ENCODE peak calls at places on chromosomes 11 and 22, in eight cellular contexts. C is skeletal muscle cell; F is HCT116; E is OCI-LY7; I is endothelial cell of umbilical vein; X is neural progenitor cell; P is mammary epithelial cell; T is CD4-positive, alpha-beta memory T cell. Y is an unnamed sample.

GRCh38 chr11:65911682-65912568 is 6.9 kb downstream of the C11orf68 start:
- DNase-seq in C (no peak), F (peak), E (no peak), I (peak), X (peak), P (peak), T (no peak), Y (no peak)

GRCh38 chr11:8082391-8083087 is 1.5 kb downstream of the TUB start:
- DNase-seq in C (no peak), F (no peak), E (no peak), I (no peak), X (peak), P (no peak), T (no peak), Y (no peak)

GRCh38 chr11:103907548-103908455 is 128.6 kb upstream of the DDI1 start:
- DNase-seq in C (peak), F (no peak), E (peak), I (peak), X (no peak), P (peak), T (no peak), Y (peak)

GRCh38 chr22:22619765-22620414 is 24.5 kb upstream of the GGTLC2 start:
- DNase-seq in C (no peak), F (no peak), E (no peak), I (no peak), X (no peak), P (no peak), T (no peak), Y (no peak)

GRCh38 chr11:65107078-65107477 is 4.6 kb upstream of the TM7SF2 start:
- DNase-seq in C (no peak), F (no peak), E (no peak), I (no peak), X (no peak), P (no peak), T (no peak), Y (no peak)

GRCh38 chr11:6526411-6527135 is 29.5 kb downstream of the DNHD1 start:
- DNase-seq in C (no peak), F (no peak), E (no peak), I (no peak), X (no peak), P (no peak), T (no peak), Y (no peak)

GRCh38 chr11:44625759-44626523 is 60.5 kb downstream of the CD82 start:
- DNase-seq in C (no peak), F (no peak), E (no peak), I (no peak), X (no peak), P (no peak), T (no peak), Y (no peak)

GRCh38 chr11:73387594-73388021 is 11.4 kb downstream of the RELT start:
- DNase-seq in C (no peak), F (no peak), E (no peak), I (no peak), X (peak), P (no peak), T (no peak), Y (no peak)

GRCh38 chr11:17384002-17384511 is 4.4 kb downstream of the KCNJ11 start:
- DNase-seq in C (peak), F (peak), E (peak), I (peak), X (peak), P (peak), T (peak), Y (peak)

GRCh38 chr11:27673979-27674663 is 26.1 kb downstream of the BDNF start:
- DNase-seq in C (no peak), F (no peak), E (no peak), I (no peak), X (no peak), P (peak), T (no peak), Y (no peak)

GRCh38 chr11:68090706-68091105 is 30.5 kb downstream of the CHKA start:
- DNase-seq in C (no peak), F (no peak), E (peak), I (no peak), X (no peak), P (no peak), T (no peak), Y (peak)

GRCh38 chr11:113802621-113803020 is 23.0 kb downstream of the CLDN25 start:
- DNase-seq in C (no peak), F (no peak), E (no peak), I (no peak), X (no peak), P (no peak), T (no peak), Y (no peak)

GRCh38 chr22:42785706-42786499 is 65.2 kb upstream of the A4GALT start:
- DNase-seq in C (no peak), F (no peak), E (no peak), I (no peak), X (no peak), P (no peak), T (no peak), Y (no peak)

GRCh38 chr11:119758291-119758690 is 29.3 kb upstream of the NECTIN1 start:
- DNase-seq in C (peak), F (no peak), E (no peak), I (no peak), X (no peak), P (no peak), T (no peak), Y (no peak)

GRCh38 chr11:101180481-101180880 is 50.9 kb upstream of the PGR start:
- DNase-seq in C (no peak), F (no peak), E (no peak), I (no peak), X (peak), P (no peak), T (no peak), Y (no peak)

GRCh38 chr11:118304227-118304808 is at the start of gene CD3E:
- DNase-seq in C (no peak), F (no peak), E (peak), I (no peak), X (no peak), P (no peak), T (peak), Y (peak)

GRCh38 chr11:122439911-122440782 is 215.4 kb upstream of the UBASH3B start:
- DNase-seq in C (no peak), F (no peak), E (no peak), I (peak), X (peak), P (no peak), T (no peak), Y (no peak)

GRCh38 chr22:30351226-30351625 is 5.5 kb downstream of the SF3A1 start:
- DNase-seq in C (no peak), F (no peak), E (no peak), I (no peak), X (no peak), P (no peak), T (no peak), Y (no peak)

GRCh38 chr22:36300396-36301212 is 47.7 kb downstream of the APOL1 start:
- DNase-seq in C (no peak), F (no peak), E (no peak), I (no peak), X (no peak), P (no peak), T (no peak), Y (no peak)

GRCh38 chr11:110429614-110430266 is at the start of gene FDX1:
- DNase-seq in C (peak), F (peak), E (peak), I (peak), X (peak), P (peak), T (peak), Y (peak)

GRCh38 chr11:102287963-102288744 is 29.1 kb upstream of the BIRC3 start:
- DNase-seq in C (no peak), F (peak), E (peak), I (peak), X (peak), P (peak), T (peak), Y (peak)
- H3K4me3 ChIP-seq in C (no peak), F (no peak), E (peak), I (no peak), X (no peak), P (no peak), T (no peak), Y (no peak)

DNA sequence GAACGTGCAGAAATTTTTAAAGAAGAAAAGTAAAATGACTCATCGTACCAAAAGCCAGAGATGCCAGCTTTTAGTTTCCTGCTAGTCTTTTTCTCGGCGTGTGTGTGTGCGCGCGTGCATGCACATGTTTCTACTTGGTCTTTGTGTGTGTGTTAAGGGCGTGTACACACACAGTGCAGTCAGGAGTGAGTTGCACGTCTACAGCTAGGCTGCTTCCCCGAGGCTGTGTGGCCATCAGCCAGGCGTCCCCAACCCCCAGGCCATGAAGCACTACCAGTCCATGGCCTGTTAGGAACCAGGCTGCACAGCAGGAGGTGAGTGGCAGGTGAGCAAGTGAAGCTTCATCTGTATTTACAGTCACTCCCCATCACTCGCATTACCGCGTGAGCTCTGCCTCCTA is 36.4 kb downstream of the KCNQ1 start:
- DNase-seq in C (no peak), F (no peak), E (no peak), I (no peak), X (no peak), P (no peak), T (no peak), Y (no peak)
- H3K4me3 ChIP-seq in C (no peak), F (no peak), E (no peak), I (no peak), X (no peak), P (no peak), T (no peak), Y (no peak)

DNA sequence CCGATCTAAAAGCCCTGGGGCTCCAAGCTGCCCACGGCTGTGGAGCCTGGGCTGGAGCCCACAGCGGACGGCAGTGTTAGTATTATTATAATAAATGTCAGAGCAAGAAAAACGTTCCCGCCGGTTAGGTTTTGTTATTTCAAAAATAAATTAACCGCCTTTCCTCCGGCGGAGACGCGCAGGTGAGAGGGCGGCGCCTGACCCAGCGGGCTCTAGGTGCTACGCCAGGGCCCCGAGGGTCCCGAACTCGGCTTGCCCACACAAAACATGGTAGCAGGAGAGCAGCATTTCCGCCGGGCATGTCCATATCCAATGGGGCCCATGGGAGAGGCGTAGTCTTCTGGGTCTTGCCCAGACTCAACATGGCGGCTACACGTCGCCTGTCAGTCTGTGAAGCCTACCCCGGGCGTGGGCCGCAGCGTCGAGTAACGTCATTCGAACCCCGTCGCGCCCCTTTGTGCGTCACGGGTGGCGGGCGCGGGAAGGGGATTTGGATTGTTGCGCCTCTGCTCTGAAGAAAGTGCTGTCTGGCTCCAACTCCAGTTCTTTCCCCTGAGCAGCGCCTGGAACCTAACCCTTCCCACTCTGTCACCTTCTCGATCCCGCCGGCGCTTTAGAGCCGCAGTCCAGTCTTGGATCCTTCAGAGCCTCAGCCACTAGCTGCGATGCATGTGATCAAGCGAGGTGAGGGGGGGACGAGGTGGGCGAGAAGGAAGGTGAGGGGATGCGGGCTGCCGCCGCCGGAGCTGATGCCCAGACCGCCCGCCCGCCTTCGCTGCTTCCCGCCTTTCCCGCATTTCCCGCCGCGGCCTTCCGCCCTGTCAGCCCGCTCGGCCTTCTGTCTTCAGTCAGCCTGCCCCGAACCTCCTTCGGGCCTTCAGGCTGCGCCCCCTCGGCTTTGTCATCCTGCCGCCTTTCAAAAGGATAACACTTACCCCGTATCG is at the start of gene RRM1:
- DNase-seq in C (peak), F (peak), E (peak), I (peak), X (peak), P (peak), T (peak), Y (peak)
- H3K4me3 ChIP-seq in C (peak), F (peak), E (peak), I (peak), X (peak), P (peak), T (peak), Y (peak)

GRCh38 chr11:2931416-2931746 is 2.2 kb upstream of the PHLDA2 start:
- DNase-seq in C (no peak), F (no peak), E (no peak), I (no peak), X (no peak), P (no peak), T (no peak), Y (no peak)

GRCh38 chr11:2929511-2929879 is 275 bp upstream of the PHLDA2 start:
- DNase-seq in C (no peak), F (peak), E (no peak), I (peak), X (peak), P (peak), T (no peak), Y (peak)

GRCh38 chr11:2928605-2929510 is at the start of gene PHLDA2:
- DNase-seq in C (peak), F (peak), E (no peak), I (peak), X (peak), P (peak), T (peak), Y (peak)

GRCh38 chr11:2930705-2931415 is 1.6 kb upstream of the PHLDA2 start:
- DNase-seq in C (no peak), F (peak), E (peak), I (peak), X (peak), P (peak), T (no peak), Y (peak)

DNA sequence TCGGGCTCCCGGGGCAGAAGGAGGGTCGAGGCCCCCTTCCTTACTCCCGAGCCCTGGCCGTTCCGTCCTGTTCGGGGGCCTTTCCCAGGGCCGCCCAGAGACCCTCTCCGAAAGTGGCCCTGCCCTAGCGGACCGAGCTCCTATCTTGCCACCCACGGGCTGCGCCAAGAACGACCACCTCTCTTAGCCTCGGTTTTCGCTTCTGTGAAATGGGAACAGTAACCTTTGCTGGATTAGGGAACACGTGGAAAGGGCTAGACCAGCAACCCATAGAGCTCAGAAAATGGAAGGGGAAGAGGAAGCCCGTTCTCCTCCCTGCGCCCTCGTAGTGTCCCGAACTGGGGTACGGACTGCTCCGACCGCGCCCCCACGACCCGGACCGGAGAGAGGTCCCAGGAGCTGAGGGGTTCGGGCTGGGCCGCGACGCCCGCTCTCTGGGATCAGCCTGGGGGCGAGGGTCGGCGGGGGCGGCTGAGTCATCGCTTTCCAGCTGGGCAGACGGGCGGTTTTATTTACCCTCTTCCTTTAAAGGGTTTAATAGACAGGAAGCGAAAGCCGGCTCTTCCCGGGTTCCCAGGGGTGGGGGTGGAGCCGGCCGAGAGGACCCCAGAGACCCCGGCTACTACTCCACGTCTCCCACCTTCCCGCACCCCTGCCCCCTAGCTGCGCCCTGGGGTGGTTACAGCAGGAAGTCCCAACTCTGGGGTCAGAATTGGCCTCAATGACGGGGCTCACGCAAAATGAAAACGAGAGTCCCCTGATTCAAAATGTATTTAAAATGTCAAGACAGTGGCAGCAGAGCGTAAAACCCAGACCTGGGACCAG is 872 bp upstream of the PHLDA2 start:
- DNase-seq in C (no peak), F (peak), E (no peak), I (peak), X (peak), P (peak), T (no peak), Y (peak)
- H3K4me3 ChIP-seq in C (peak), F (peak), E (no peak), I (peak), X (peak), P (peak), T (peak), Y (peak)